ENCODE peak calls at places on chromosomes 4 and X, in seven cellular contexts. N is AG04449; O is body of pancreas; H is AG10803; W is naive thymus-derived CD8-positive, alpha-beta T cell; Z is NCI-H2029 treated with DMSO at 0.1 percent for 48 hours; Y is mesendoderm. V is an unnamed sample.

GRCh38 chr4:79576480-79576803 is 168.4 kb upstream of the GK2 start:
- DNase-seq in W (no peak), Z (no peak), H (peak), Y (peak), O (no peak), N (no peak), V (peak)

GRCh38 chr4:74223801-74224200 is 65.9 kb downstream of the MTHFD2L start:
- DNase-seq in N (no peak), Z (no peak), Y (no peak), O (no peak), W (no peak), H (peak), V (no peak)

GRCh38 chrX:57772637-57773036 is 92.6 kb upstream of the NLRP2B start:
- DNase-seq in H (no peak), O (no peak), N (no peak), Y (peak), W (no peak), Z (no peak), V (no peak)

GRCh38 chrX:129737921-129738320 is 858 bp upstream of the XPNPEP2 start:
- DNase-seq in Z (no peak), O (no peak), N (no peak), W (no peak), Y (no peak), H (peak), V (no peak)

GRCh38 chr4:2789801-2790582 is 2.9 kb upstream of the SH3BP2 start:
- DNase-seq in H (no peak), N (no peak), Y (no peak), O (no peak), Z (no peak), W (no peak), V (no peak)

GRCh38 chrX:85052636-85053343 is 49.1 kb downstream of the APOOL start:
- DNase-seq in W (no peak), H (peak), Y (peak), Z (no peak), O (no peak), N (peak), V (peak)

GRCh38 chr4:137536789-137537561 is 4.7 kb upstream of the PCDH18 start:
- DNase-seq in W (no peak), Y (peak), H (no peak), O (no peak), N (no peak), Z (no peak), V (no peak)

GRCh38 chr4:86594559-86595425 is 677 bp downstream of the PTPN13 start:
- DNase-seq in W (no peak), N (peak), H (peak), O (peak), Y (peak), Z (peak), V (peak)

GRCh38 chrX:150897371-150898319 is 823 bp downstream of the CD99L2 start:
- DNase-seq in Y (peak), H (peak), N (no peak), Z (peak), O (peak), W (peak), V (peak)

GRCh38 chr4:88908003-88908402 is 149.0 kb downstream of the FAM13A start:
- DNase-seq in Z (no peak), O (no peak), H (no peak), Y (no peak), N (no peak), W (no peak), V (no peak)